ENCODE peak calls at places on chromosomes 7 and 10, in five cellular contexts. G is cardiac fibroblast, C is H1, U is NCI-H2081, B is left colon. R is an unnamed sample.
A peak's percentile ranks its signal among the peaks of the same experiment; 100 is the strongest.

GRCh38 chr7:55965805-55966421 is 1.5 kb downstream of the NIPSNAP2 start:
- DNase-seq in G (no peak), C (no peak), U (no peak), B (no peak), R (no peak)

GRCh38 chr7:116269466-116269865 is 59.1 kb downstream of the TES start:
- DNase-seq in G (no peak), C (no peak), U (no peak), B (no peak), R (no peak)

GRCh38 chr7:116570306-116570705 is 45.5 kb downstream of the CAV1 start:
- DNase-seq in G (no peak), C (no peak), U (no peak), B (no peak), R (no peak)

GRCh38 chr7:113331155-113331898 is 213.0 kb upstream of the SMIM30 start:
- DNase-seq in G (no peak), C (peak; percentile 46), U (no peak), B (no peak), R (no peak)

GRCh38 chr10:104920476-104920875 is 279.4 kb downstream of the SORCS3 start:
- DNase-seq in G (no peak), C (no peak), U (no peak), B (no peak), R (no peak)

GRCh38 chr7:88789480-88790064 is 6.0 kb downstream of the TEX47 start:
- DNase-seq in G (peak; percentile 42), C (no peak), U (peak; percentile 32), B (no peak), R (no peak)

GRCh38 chr10:85607296-85607695 is 759.3 kb downstream of the GRID1 start:
- DNase-seq in G (no peak), C (peak; percentile 17), U (no peak), B (no peak), R (no peak)

GRCh38 chr7:155208681-155209477 is 88.8 kb upstream of the INSIG1 start:
- DNase-seq in G (peak; percentile 38), C (no peak), U (no peak), B (no peak), R (no peak)

GRCh38 chr7:151128716-151129115 is 38.8 kb downstream of the GBX1 start:
- DNase-seq in G (no peak), C (no peak), U (no peak), B (no peak), R (no peak)

GRCh38 chr7:41255113-41255512 is 447.8 kb downstream of the INHBA start:
- DNase-seq in G (no peak), C (no peak), U (no peak), B (no peak), R (no peak)

GRCh38 chr7:16268821-16269768 is 152.2 kb downstream of the CRPPA start:
- DNase-seq in G (peak; percentile 37), C (no peak), U (no peak), B (no peak), R (no peak)

GRCh38 chr7:88338521-88338920 is 31.8 kb upstream of the STEAP4 start:
- DNase-seq in G (no peak), C (no peak), U (no peak), B (no peak), R (no peak)

GRCh38 chr7:45881759-45882464 is 6.4 kb upstream of the IGFBP1 start:
- DNase-seq in G (peak; percentile 93), C (no peak), U (no peak), B (no peak), R (no peak)

R was measured in GM10248.